ENCODE peak calls at places on chromosomes 5 and 9, in four cellular contexts. W is M059J; Q is AG08396; L is CD8-positive, alpha-beta memory T cell. O is an unnamed sample.

GRCh38 chr9:93657331-93658111 is 81.1 kb downstream of the PHF2 start:
- DNase-seq in W (no peak), Q (no peak), L (no peak), O (no peak)

GRCh38 chr5:52884453-52884852 is 96.7 kb downstream of the ITGA1 start:
- DNase-seq in W (no peak), Q (no peak), L (no peak), O (no peak)

GRCh38 chr9:77486968-77487367 is 161.2 kb downstream of the GNA14 start:
- DNase-seq in W (peak), Q (no peak), L (no peak), O (peak)

GRCh38 chr5:135174315-135175096 is 140.5 kb upstream of the PITX1 start:
- DNase-seq in W (peak), Q (no peak), L (no peak), O (no peak)

GRCh38 chr5:1106385-1107166 is 5.3 kb downstream of the SLC12A7 start:
- DNase-seq in W (no peak), Q (no peak), L (no peak), O (no peak)

GRCh38 chr9:134930404-134930803 is 12.7 kb upstream of the FCN1 start:
- DNase-seq in W (no peak), Q (no peak), L (no peak), O (no peak)

GRCh38 chr9:125460883-125461475 is 199.4 kb downstream of the GAPVD1 start:
- DNase-seq in W (peak), Q (peak), L (no peak), O (no peak)

GRCh38 chr5:143506881-143507552 is 103.5 kb upstream of the NR3C1 start:
- DNase-seq in W (peak), Q (peak), L (no peak), O (peak)

GRCh38 chr5:72407541-72407940 is 87.4 kb downstream of the PTCD2 start:
- DNase-seq in W (peak), Q (no peak), L (no peak), O (peak)

GRCh38 chr5:164002653-164003052 is 497.2 kb downstream of the MAT2B start:
- DNase-seq in W (peak), Q (no peak), L (no peak), O (peak)

GRCh38 chr5:164818440-164818839 is 1313.0 kb downstream of the MAT2B start:
- DNase-seq in W (no peak), Q (no peak), L (no peak), O (no peak)

GRCh38 chr5:82885657-82886389 is 191.4 kb downstream of the TMEM167A start:
- DNase-seq in W (peak), Q (no peak), L (no peak), O (peak)

GRCh38 chr5:132807163-132807838 is 5.8 kb upstream of the SOWAHA start:
- DNase-seq in W (peak), Q (no peak), L (no peak), O (no peak)

GRCh38 chr5:73296772-73297171 is 123.8 kb downstream of the TMEM174 start:
- DNase-seq in W (peak), Q (peak), L (no peak), O (no peak)

GRCh38 chr9:806285-807156 is 35.0 kb upstream of the DMRT1 start:
- DNase-seq in W (peak), Q (peak), L (no peak), O (peak)

GRCh38 chr5:73333944-73334703 is 114.5 kb downstream of the FOXD1 start:
- DNase-seq in W (no peak), Q (no peak), L (no peak), O (no peak)

GRCh38 chr5:91245871-91246270 is 137.2 kb downstream of the ARRDC3 start:
- DNase-seq in W (peak), Q (no peak), L (no peak), O (peak)

GRCh38 chr9:22731786-22732185 is 285.2 kb downstream of the DMRTA1 start:
- DNase-seq in W (peak), Q (no peak), L (no peak), O (no peak)

GRCh38 chr9:137108608-137109249 is 5.8 kb downstream of the DPP7 start:
- DNase-seq in W (no peak), Q (peak), L (no peak), O (no peak)

GRCh38 chr9:2494571-2494970 is 127.0 kb upstream of the VLDLR start:
- DNase-seq in W (peak), Q (peak), L (no peak), O (no peak)

GRCh38 chr5:170067152-170067551 is 38.5 kb upstream of the FOXI1 start:
- DNase-seq in W (no peak), Q (no peak), L (no peak), O (no peak)

GRCh38 chr9:74494490-74494889 is 2.6 kb upstream of the RORB start:
- DNase-seq in W (no peak), Q (no peak), L (no peak), O (no peak)

GRCh38 chr5:79971156-79971555 is 19.9 kb downstream of the MTX3 start:
- DNase-seq in W (peak), Q (no peak), L (no peak), O (peak)

GRCh38 chr9:110099236-110099741 is 108.7 kb downstream of the C9orf152 start:
- DNase-seq in W (peak), Q (no peak), L (no peak), O (peak)

GRCh38 chr5:143536364-143536763 is 132.9 kb upstream of the NR3C1 start:
- DNase-seq in W (peak), Q (peak), L (no peak), O (peak)

GRCh38 chr9:83992407-83992806 is 11.8 kb downstream of the RMI1 start:
- DNase-seq in W (peak), Q (peak), L (no peak), O (no peak)

GRCh38 chr9:130896233-130897012 is at the start of gene QRFP:
- DNase-seq in W (no peak), Q (no peak), L (no peak), O (no peak)

GRCh38 chr5:6485441-6485840 is 36.8 kb downstream of the UBE2QL1 start:
- DNase-seq in W (no peak), Q (no peak), L (no peak), O (no peak)

GRCh38 chr9:133199648-133200321 is 9.3 kb downstream of the OBP2B start:
- DNase-seq in W (no peak), Q (no peak), L (no peak), O (no peak)

GRCh38 chr9:78971505-78971904 is 600.3 kb upstream of the TLE4 start:
- DNase-seq in W (no peak), Q (no peak), L (no peak), O (no peak)

GRCh38 chr9:135215571-135216161 is 128.2 kb downstream of the OLFM1 start:
- DNase-seq in W (peak), Q (no peak), L (no peak), O (peak)

O was measured in MCF 10A.